ENCODE peak calls at places on chromosomes 7 and 10, in seven cellular contexts. E is dorsolateral prefrontal cortex, T is fibroblast of pulmonary artery, O is lower leg skin, M is Panc1, X is pancreas, Y is WTC11. A is an unnamed sample.

GRCh38 chr7:94396606-94397005 is 1.9 kb downstream of the COL1A2 start:
- DNase-seq in M (no peak), Y (no peak), E (no peak), T (peak), X (no peak), O (no peak), A (no peak)

GRCh38 chr7:156881676-156882075 is 11.3 kb downstream of the LMBR1 start:
- DNase-seq in O (no peak), E (no peak), T (no peak), X (no peak), M (no peak), Y (no peak), A (no peak)

GRCh38 chr10:115092555-115093285 is 445 bp upstream of the ATRNL1 start:
- DNase-seq in E (peak), Y (peak), M (no peak), O (no peak), T (peak), X (peak), A (peak)

GRCh38 chr10:6011558-6011957 is 34.2 kb upstream of the IL15RA start:
- DNase-seq in T (no peak), M (no peak), Y (no peak), O (no peak), E (no peak), X (no peak), A (no peak)

GRCh38 chr7:4266270-4267040 is 415.6 kb upstream of the FOXK1 start:
- DNase-seq in E (no peak), O (no peak), T (no peak), M (no peak), X (no peak), Y (no peak), A (no peak)

GRCh38 chr7:133196872-133197612 is 55.8 kb upstream of the EXOC4 start:
- DNase-seq in Y (peak), E (no peak), O (no peak), M (no peak), X (no peak), T (no peak), A (no peak)

GRCh38 chr7:28533267-28533666 is 120.9 kb downstream of the CREB5 start:
- DNase-seq in M (no peak), T (no peak), X (no peak), E (no peak), Y (no peak), O (no peak), A (no peak)

GRCh38 chr10:76779163-76779820 is 858.3 kb downstream of the KCNMA1 start:
- DNase-seq in E (no peak), M (no peak), T (no peak), O (no peak), Y (peak), X (no peak), A (no peak)

GRCh38 chr10:30432631-30433285 is 1.2 kb upstream of the MAP3K8 start:
- DNase-seq in T (no peak), E (no peak), M (no peak), Y (no peak), O (no peak), X (peak), A (no peak)

GRCh38 chr7:618539-619355 is 99.1 kb upstream of the PDGFA start:
- DNase-seq in T (peak), Y (no peak), O (no peak), X (no peak), M (no peak), E (no peak), A (no peak)

GRCh38 chr10:132577350-132578005 is 39.9 kb downstream of the INPP5A start:
- DNase-seq in O (no peak), Y (no peak), E (no peak), X (no peak), T (peak), M (no peak), A (peak)

GRCh38 chr7:120591-120991 is 71.8 kb upstream of the FAM20C start:
- DNase-seq in X (no peak), T (no peak), E (no peak), O (no peak), M (no peak), Y (no peak), A (peak)

GRCh38 chr7:32163141-32163806 is 93.1 kb upstream of the PDE1C start:
- DNase-seq in T (peak), X (peak), O (peak), E (peak), Y (no peak), M (no peak), A (peak)

GRCh38 chr7:32161708-32162107 is 91.5 kb upstream of the PDE1C start:
- DNase-seq in E (no peak), M (no peak), O (no peak), X (no peak), T (peak), Y (no peak), A (no peak)

GRCh38 chr7:32167256-32167655 is 97.0 kb upstream of the PDE1C start:
- DNase-seq in E (no peak), M (no peak), Y (no peak), X (no peak), T (no peak), O (no peak), A (no peak)

GRCh38 chr7:32163911-32164310 is 93.7 kb upstream of the PDE1C start:
- DNase-seq in Y (no peak), E (no peak), T (no peak), X (no peak), M (no peak), O (no peak), A (no peak)

GRCh38 chr7:32164341-32164996 is 94.3 kb upstream of the PDE1C start:
- DNase-seq in O (no peak), E (no peak), Y (peak), M (no peak), T (peak), X (no peak), A (peak)
- TF ChIP-seq CTCF in O (no peak), E (peak), Y (peak), M (peak), T (peak), X (no peak), A (peak)

GRCh38 chr7:149284850-149285580 is 23.0 kb downstream of the ZNF783 start:
- DNase-seq in E (peak), Y (peak), X (peak), T (peak), M (peak), O (peak), A (peak)
- TF ChIP-seq CTCF in E (peak), Y (no peak), X (no peak), T (no peak), M (no peak), O (no peak), A (no peak)

DNA sequence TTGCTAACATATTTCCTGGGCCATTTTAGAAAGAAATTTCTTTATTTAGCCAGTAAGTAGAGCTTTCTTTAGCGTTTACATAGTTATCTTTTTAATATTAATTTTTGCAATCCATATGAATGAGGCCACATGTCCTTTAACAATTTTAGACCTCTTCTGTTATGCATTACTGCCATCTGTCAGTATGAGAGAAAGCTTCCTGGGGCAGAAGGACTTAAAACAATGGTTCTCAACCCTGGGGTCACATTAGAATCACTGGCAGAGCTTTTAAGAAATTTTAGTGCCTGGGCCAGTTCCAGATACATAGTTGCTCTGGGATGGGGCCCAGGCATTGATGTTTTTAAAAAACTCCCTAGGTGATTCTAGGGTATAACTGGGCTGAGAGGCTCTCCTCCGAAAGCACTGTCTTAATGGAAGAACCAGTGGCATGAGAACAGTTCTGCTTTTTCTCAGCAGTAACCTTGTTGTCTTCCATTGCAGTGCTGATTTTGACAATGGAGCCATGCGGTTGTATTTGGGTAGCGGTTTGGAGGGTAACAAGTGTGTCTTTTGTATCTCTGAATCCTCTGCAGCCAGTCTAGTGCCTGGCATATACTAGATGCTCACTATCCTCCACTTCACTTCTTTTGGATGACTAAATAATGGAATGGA is 226.9 kb downstream of the AUTS2 start:
- DNase-seq in E (no peak), X (no peak), M (no peak), T (peak), O (no peak), Y (no peak), A (no peak)
- TF ChIP-seq CTCF in E (peak), X (no peak), M (no peak), T (peak), O (no peak), Y (no peak), A (no peak)

GRCh38 chr7:24463474-24463873 is 109.8 kb upstream of the PALS2 start:
- DNase-seq in M (no peak), T (no peak), X (no peak), E (no peak), Y (no peak), O (no peak), A (no peak)
- TF ChIP-seq CTCF in M (no peak), T (no peak), X (no peak), E (no peak), Y (no peak), O (no peak), A (no peak)

DNA sequence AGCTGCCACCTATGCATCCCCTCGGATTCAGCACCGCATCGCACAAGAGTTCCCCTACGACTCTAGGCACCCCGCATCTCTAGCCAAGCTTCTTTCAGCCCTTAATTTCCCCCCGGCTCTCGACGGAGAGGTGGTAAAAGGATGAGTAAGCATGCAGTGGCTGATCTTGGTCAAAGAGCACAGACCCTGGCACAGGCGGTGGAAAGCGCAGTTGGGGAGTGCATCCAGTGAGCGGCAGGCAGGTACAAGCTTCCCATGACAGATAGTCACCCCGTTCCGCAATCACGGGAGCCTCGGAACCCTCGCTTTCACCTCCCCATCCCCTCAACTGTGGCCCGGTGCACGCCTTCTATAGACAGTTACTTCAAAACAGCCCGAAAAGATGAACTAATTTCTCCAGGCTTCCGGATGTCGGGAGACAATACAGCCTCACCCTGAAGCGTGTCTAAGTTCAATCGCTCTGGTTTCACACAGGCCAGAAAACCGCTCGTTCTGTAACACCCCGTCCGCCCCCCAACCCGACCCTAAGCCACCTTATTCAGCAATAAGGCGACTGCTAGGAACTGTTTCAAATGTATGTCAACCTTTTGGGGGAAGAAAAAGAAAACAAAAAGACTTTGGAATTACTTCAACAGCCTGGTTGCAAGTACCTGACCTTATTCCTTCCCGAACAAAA is 1.5 kb downstream of the RHEB start:
- DNase-seq in E (peak), T (peak), Y (no peak), M (no peak), X (peak), O (peak), A (peak)
- TF ChIP-seq CTCF in E (no peak), T (no peak), Y (no peak), M (no peak), X (no peak), O (no peak), A (no peak)

DNA sequence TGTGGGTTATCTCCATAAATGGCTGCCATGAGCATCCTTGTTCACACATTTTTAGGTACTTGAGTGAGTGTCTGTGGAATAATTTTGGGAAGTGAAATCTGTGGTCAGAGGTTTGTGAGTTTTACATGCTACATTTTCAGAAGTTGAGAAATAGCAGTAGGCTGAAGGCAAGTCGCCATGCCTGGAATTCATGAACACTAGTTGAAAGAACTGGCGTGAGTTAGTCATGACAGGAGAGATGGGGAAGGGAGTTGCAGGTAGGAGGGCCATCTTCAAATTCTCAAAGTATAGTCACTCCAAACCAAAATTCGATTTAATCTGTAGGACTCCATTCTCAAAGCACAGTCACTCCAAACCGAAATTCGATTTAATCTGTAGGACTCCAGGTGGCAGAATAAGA is 89.6 kb downstream of the EGFR start:
- DNase-seq in T (no peak), Y (no peak), E (no peak), O (no peak), M (no peak), X (no peak), A (no peak)
- TF ChIP-seq CTCF in T (no peak), Y (no peak), E (no peak), O (no peak), M (no peak), X (no peak), A (no peak)

GRCh38 chr7:92528958-92529264 is 316 bp downstream of the RBM48 start:
- DNase-seq in Y (no peak), E (no peak), O (no peak), X (no peak), T (no peak), M (no peak), A (no peak)

GRCh38 chr7:92528188-92528957 is at the start of the genes PEX1 and RBM48:
- DNase-seq in M (peak), E (peak), X (peak), Y (peak), O (peak), T (peak), A (peak)

GRCh38 chr7:92523110-92523509 is 5.2 kb downstream of the PEX1 start:
- DNase-seq in T (no peak), X (no peak), M (no peak), O (no peak), Y (no peak), E (no peak), A (no peak)

GRCh38 chr7:92527300-92528187 is 776 bp downstream of the PEX1 start:
- DNase-seq in Y (peak), M (peak), T (peak), X (peak), O (peak), E (peak), A (peak)
- TF ChIP-seq CTCF in Y (no peak), M (no peak), T (peak), X (no peak), O (no peak), E (no peak), A (no peak)

DNA sequence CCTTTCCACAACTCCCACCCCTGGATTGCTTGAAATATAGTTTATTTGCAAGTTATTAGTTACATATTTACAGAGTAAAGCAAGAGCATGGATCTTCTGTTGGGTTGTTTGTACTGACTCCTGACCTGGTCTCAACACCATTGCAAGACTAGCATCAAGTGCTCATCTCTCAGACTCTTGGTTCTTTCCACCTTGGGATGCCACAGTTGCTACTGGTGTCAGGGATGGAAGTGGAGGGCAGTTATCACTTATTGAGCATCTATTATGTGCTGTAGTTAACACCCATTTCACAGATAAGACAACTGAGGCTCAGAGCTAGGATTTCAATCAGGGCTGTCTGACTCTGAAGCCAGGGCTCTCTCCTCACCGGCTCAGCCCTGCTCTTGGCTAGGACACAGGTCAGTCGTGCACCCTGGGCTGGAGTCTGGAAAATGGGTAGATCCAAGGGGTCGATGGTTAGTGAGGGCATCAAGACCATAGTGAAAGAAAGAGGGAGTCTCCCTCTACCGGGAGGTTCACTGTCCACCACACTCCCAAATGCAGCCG is 614 bp upstream of the ADAMTS14 start:
- DNase-seq in M (no peak), O (no peak), E (no peak), Y (no peak), X (no peak), T (no peak), A (no peak)
- TF ChIP-seq CTCF in M (no peak), O (no peak), E (peak), Y (no peak), X (no peak), T (no peak), A (no peak)

A was measured in Calu3.